ENCODE peak calls at places on chromosomes 7 and 10, in ten cellular contexts. S is heart left ventricle, I is mammary epithelial cell, G is RWPE1, M is left lung, O is IMR-90, R is choroid plexus epithelial cell, J is AG10803, Z is bronchial epithelial cell, X is GM13976. D is an unnamed sample.

GRCh38 chr10:60989400-60989876 is 45.5 kb upstream of the RHOBTB1 start:
- DNase-seq in S (no peak), I (no peak), G (peak), M (no peak), O (no peak), R (no peak), J (no peak), Z (peak), X (peak), D (no peak)

GRCh38 chr7:44881610-44882009 is 3.7 kb downstream of the PURB start:
- DNase-seq in S (no peak), I (peak), G (peak), M (no peak), O (peak), R (peak), J (peak), Z (peak), X (peak), D (no peak)

GRCh38 chr7:95715274-95715673 is 57.1 kb upstream of the DYNC1I1 start:
- DNase-seq in S (no peak), I (no peak), G (no peak), M (no peak), O (no peak), R (no peak), J (no peak), Z (peak), X (peak), D (no peak)

GRCh38 chr10:23099816-23100215 is 4.4 kb downstream of the MSRB2 start:
- DNase-seq in S (no peak), I (peak), G (no peak), M (no peak), O (peak), R (peak), J (no peak), Z (peak), X (no peak), D (no peak)

GRCh38 chr10:68231916-68232315 is at the start of gene ATOH7:
- DNase-seq in S (no peak), I (no peak), G (no peak), M (no peak), O (peak), R (no peak), J (no peak), Z (no peak), X (no peak), D (no peak)

GRCh38 chr10:77456414-77456813 is 181.2 kb downstream of the KCNMA1 start:
- DNase-seq in S (no peak), I (no peak), G (no peak), M (no peak), O (peak), R (no peak), J (no peak), Z (no peak), X (no peak), D (no peak)

GRCh38 chr10:10149899-10150298 is 867.8 kb upstream of the CELF2 start:
- DNase-seq in S (no peak), I (no peak), G (no peak), M (no peak), O (no peak), R (peak), J (no peak), Z (no peak), X (no peak), D (no peak)

GRCh38 chr7:87567052-87567451 is 33.6 kb downstream of the ABCB1 start:
- DNase-seq in S (no peak), I (no peak), G (no peak), M (no peak), O (no peak), R (no peak), J (no peak), Z (peak), X (no peak), D (no peak)

GRCh38 chr10:73815719-73816030 is 4.3 kb upstream of the NDST2 start:
- DNase-seq in S (no peak), I (no peak), G (no peak), M (no peak), O (no peak), R (no peak), J (no peak), Z (no peak), X (no peak), D (no peak)

GRCh38 chr7:107694395-107694794 is 33.8 kb downstream of the SLC26A4 start:
- DNase-seq in S (no peak), I (peak), G (no peak), M (no peak), O (peak), R (peak), J (peak), Z (no peak), X (no peak), D (no peak)

GRCh38 chr7:157408258-157409101 is 71.7 kb downstream of the DNAJB6 start:
- DNase-seq in S (no peak), I (no peak), G (no peak), M (no peak), O (no peak), R (no peak), J (no peak), Z (no peak), X (no peak), D (no peak)

GRCh38 chr7:27179503-27180430 is 5.3 kb downstream of the HOXA11 start:
- DNase-seq in S (peak), I (peak), G (peak), M (peak), O (peak), R (peak), J (peak), Z (no peak), X (peak), D (peak)

GRCh38 chr7:105345003-105345402 is 43.7 kb downstream of the SRPK2 start:
- DNase-seq in S (no peak), I (no peak), G (no peak), M (no peak), O (no peak), R (no peak), J (no peak), Z (no peak), X (no peak), D (no peak)

GRCh38 chr7:91784469-91784868 is 96.0 kb downstream of the MTERF1 start:
- DNase-seq in S (no peak), I (peak), G (peak), M (no peak), O (peak), R (peak), J (peak), Z (peak), X (no peak), D (no peak)

GRCh38 chr7:105530546-105530945 is 1.5 kb upstream of the RINT1 start:
- DNase-seq in S (no peak), I (no peak), G (no peak), M (no peak), O (no peak), R (no peak), J (no peak), Z (no peak), X (no peak), D (no peak)

GRCh38 chr7:155646669-155647068 is 2.2 kb downstream of the RBM33 start:
- DNase-seq in S (no peak), I (no peak), G (no peak), M (no peak), O (no peak), R (no peak), J (no peak), Z (no peak), X (no peak), D (no peak)

GRCh38 chr7:45092100-45092930 is 3.5 kb upstream of the NACAD start:
- DNase-seq in S (no peak), I (peak), G (peak), M (peak), O (peak), R (no peak), J (no peak), Z (peak), X (no peak), D (no peak)

GRCh38 chr10:88386204-88386877 is 196.8 kb downstream of the RNLS start:
- DNase-seq in S (no peak), I (peak), G (peak), M (no peak), O (no peak), R (peak), J (no peak), Z (peak), X (peak), D (no peak)

GRCh38 chr7:45702751-45703150 is 128.6 kb downstream of the ADCY1 start:
- DNase-seq in S (no peak), I (no peak), G (no peak), M (no peak), O (no peak), R (no peak), J (no peak), Z (no peak), X (no peak), D (no peak)

GRCh38 chr10:5293691-5294550 is 70.8 kb upstream of the UCN3 start:
- DNase-seq in S (peak), I (peak), G (peak), M (peak), O (peak), R (peak), J (peak), Z (peak), X (peak), D (peak)

GRCh38 chr7:27160546-27161213 is 4.2 kb upstream of the HOXA7 start:
- DNase-seq in S (peak), I (peak), G (no peak), M (peak), O (peak), R (peak), J (peak), Z (peak), X (peak), D (peak)

DNA sequence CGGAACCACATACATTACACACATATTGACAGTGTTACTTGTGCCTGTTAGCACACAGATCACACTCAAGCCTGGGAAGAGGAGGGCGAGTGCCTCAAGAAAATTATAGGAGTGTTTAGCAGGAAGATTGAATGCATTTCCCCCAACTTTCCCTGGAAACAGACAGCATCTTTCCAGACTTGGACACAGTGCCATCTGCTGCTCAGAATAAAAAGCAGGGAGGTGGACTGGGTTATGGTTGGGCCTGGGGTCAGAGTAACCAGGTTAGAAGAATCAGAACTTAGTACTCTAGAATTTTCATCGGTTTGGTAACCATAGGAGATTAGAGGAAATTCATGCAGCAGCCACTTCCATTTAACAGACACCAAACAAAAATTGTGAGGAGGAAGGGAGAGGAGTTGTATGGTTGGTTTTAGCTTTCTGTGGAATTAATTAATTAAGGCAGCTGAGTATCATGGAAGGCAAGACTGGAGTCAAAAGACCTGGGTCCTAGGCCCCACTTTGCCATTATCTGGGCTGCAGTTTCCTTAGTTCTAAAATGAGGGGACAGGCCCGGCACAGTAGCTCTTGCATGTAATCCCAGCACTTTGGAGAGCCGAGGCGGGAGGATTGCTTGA is 43.4 kb upstream of the OPTN start:
- DNase-seq in S (no peak), I (peak), G (peak), M (no peak), O (peak), R (peak), J (no peak), Z (peak), X (no peak), D (no peak)
- TF ChIP-seq CTCF in S (no peak), I (peak), G (peak), M (peak), O (peak), R (peak), J (peak), Z (peak), X (peak), D (no peak)

GRCh38 chr7:66903360-66904062 is 17.5 kb upstream of the TMEM248 start:
- DNase-seq in S (no peak), I (no peak), G (no peak), M (no peak), O (no peak), R (no peak), J (no peak), Z (no peak), X (no peak), D (no peak)

GRCh38 chr7:66904063-66904593 is 16.9 kb upstream of the TMEM248 start:
- DNase-seq in S (no peak), I (no peak), G (no peak), M (no peak), O (no peak), R (no peak), J (no peak), Z (no peak), X (no peak), D (no peak)

GRCh38 chr7:66899552-66900280 is 21.3 kb upstream of the TMEM248 start:
- DNase-seq in S (no peak), I (no peak), G (no peak), M (no peak), O (no peak), R (no peak), J (no peak), Z (no peak), X (no peak), D (no peak)

GRCh38 chr7:66902844-66903180 is 18.2 kb upstream of the TMEM248 start:
- DNase-seq in S (no peak), I (no peak), G (no peak), M (no peak), O (no peak), R (no peak), J (no peak), Z (no peak), X (no peak), D (no peak)

DNA sequence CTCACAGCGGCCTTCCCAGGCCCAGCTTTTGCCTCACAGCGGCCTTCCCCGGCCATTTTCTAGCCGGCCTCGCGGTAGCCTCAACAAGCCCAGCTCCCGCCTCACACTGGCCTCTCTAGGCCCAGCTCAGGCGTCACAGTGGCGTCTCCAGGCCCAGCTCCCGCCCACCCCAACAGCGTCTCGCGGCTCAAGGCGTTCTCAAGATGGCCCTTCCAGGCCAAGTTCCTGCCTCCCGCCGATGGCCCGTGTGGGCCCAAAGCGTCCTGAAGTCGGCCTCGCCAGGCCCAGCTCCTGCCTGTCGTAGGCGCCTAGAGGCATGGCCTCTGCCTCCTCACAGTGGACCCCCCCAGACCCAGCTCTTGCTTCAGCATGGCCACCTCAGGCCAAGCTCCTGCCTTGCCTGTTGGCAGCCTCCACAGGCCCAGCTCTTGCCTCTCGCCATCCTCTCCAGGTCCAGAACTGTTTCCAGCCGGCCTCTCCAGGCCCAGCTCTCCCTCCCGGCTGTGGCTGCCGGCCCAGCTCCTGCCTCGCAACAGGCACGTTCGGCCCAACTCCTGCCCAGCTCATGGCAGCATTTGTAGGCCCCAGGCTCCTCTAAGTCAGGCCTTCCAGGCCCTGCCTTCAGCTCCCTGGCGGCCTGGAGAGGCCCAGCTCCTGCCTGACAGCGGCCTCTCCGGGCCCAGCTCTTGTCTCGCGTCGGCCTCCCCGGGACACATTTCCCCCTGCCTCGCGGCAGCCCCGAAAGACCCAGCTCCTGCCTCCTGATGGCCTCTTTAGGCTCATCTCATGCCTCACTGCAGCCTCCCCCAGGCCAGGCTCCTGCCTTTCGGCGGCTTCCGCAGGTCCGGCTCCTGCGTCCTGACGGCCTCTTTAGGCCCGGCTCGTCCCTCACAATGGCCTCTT is 18.8 kb upstream of the TMEM248 start:
- DNase-seq in S (no peak), I (no peak), G (no peak), M (no peak), O (no peak), R (no peak), J (no peak), Z (no peak), X (no peak), D (no peak)
- TF ChIP-seq CTCF in S (no peak), I (no peak), G (no peak), M (no peak), O (no peak), R (no peak), J (no peak), Z (no peak), X (no peak), D (no peak)

GRCh38 chr10:75097666-75098285 is 13.7 kb upstream of the SAMD8 start:
- DNase-seq in S (no peak), I (no peak), G (no peak), M (no peak), O (peak), R (peak), J (peak), Z (no peak), X (no peak), D (no peak)
- TF ChIP-seq CTCF in S (no peak), I (peak), G (no peak), M (no peak), O (peak), R (peak), J (peak), Z (peak), X (peak), D (no peak)

GRCh38 chr10:46327685-46328084 is 40.9 kb downstream of the ANTXRL start:
- DNase-seq in S (no peak), I (no peak), G (no peak), M (no peak), O (no peak), R (no peak), J (no peak), Z (no peak), X (no peak), D (no peak)

GRCh38 chr10:46323176-46323575 is 36.4 kb downstream of the ANTXRL start:
- DNase-seq in S (no peak), I (no peak), G (no peak), M (no peak), O (no peak), R (no peak), J (no peak), Z (no peak), X (no peak), D (no peak)

GRCh38 chr10:46326066-46326465 is 39.3 kb downstream of the ANTXRL start:
- DNase-seq in S (no peak), I (no peak), G (peak), M (no peak), O (peak), R (no peak), J (no peak), Z (peak), X (no peak), D (no peak)

GRCh38 chr10:46326971-46327370 is 40.2 kb downstream of the ANTXRL start:
- DNase-seq in S (no peak), I (no peak), G (no peak), M (no peak), O (no peak), R (no peak), J (no peak), Z (no peak), X (no peak), D (no peak)

DNA sequence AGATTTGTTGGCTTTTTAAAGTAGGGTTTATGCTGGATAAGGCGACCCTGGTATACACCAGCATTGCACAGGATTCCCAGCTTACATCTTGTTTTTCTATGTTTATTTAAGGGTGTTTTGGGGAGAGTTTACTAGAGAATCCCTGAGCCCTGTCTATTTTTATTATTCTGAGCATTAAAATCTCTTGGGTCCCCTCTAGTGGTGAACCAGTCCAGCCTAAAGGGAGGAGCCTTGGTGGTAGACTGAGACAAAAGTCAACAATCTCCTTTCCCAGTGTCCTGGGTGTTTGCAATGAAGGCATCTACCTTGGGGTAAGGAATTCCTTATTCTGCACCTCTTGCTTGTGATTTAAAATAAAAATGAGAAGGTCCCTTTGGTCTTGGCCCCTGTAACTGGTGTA is 38.2 kb downstream of the ANTXRL start:
- DNase-seq in S (no peak), I (no peak), G (peak), M (no peak), O (peak), R (peak), J (no peak), Z (peak), X (no peak), D (no peak)
- TF ChIP-seq CTCF in S (peak), I (peak), G (no peak), M (peak), O (peak), R (peak), J (peak), Z (peak), X (peak), D (no peak)

DNA sequence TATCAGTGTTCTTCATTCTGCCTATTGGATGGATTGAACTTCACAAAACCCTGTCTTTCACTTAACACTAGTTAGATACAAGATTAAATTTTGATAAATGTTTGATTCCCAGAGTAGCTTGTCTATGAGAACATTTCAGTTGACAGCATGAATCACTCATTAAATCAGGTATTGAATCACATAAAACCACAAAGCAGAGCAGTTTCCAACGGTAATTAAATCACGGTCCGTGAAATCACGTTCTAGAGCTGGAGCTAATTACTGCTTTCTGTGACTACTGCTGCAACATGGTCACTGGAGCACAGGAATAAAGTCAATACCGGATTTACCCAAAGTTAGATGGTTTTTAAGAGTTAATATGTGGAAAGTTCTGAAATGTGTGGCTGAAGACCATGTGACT is 257.8 kb upstream of the PCDH15 start:
- DNase-seq in S (no peak), I (no peak), G (no peak), M (no peak), O (no peak), R (no peak), J (no peak), Z (no peak), X (no peak), D (no peak)
- TF ChIP-seq CTCF in S (no peak), I (no peak), G (no peak), M (no peak), O (no peak), R (no peak), J (no peak), Z (no peak), X (no peak), D (no peak)

DNA sequence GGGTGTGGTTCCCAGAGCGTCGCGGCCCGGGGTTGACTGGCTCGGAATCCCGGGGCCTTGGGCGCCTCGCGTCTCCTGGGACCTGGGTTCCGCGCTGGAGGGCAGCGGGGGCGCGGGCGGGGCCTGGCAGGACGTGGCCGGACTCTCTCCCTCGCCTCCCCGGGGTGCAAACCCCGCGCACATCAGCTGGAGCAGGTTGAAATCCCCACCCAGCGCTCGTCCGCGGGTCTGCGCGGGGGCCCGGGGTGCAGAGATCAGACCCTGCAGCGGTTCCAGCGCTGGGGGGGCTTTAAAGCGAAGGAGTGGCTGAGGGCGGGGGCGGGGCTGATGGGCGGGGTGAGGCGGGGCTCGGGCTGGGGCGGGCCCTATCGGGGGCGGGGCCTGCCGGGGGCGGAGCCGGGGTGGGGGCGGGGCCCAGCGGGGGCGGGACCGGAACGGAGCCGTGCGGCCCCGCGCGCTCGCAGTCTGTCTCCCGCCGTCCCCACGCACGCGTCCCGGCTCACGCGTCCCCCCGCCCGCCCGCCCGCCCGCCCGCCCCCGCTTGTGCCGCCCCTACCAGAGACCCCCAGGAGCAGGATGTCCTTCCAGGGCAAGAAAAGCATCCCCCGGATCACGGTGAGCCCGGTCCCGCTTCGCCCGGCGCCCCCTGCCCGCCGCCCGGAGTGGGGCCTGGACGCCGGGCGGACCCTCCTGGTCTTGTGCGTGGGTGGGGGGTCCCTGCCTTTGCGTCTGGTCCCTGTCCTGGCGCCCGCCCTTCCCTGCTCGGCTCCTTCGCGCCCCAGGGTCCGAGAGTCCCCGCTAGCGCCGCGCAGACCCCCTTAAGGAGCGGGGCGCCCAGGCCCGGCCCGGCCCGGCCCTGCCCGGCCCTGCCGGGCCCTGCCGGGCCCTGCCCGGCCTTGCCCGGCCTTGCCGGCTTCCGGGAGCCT is at the start of gene DPYSL4:
- DNase-seq in S (no peak), I (no peak), G (peak), M (no peak), O (no peak), R (no peak), J (peak), Z (no peak), X (peak), D (no peak)
- TF ChIP-seq CTCF in S (no peak), I (no peak), G (no peak), M (no peak), O (no peak), R (no peak), J (no peak), Z (no peak), X (no peak), D (no peak)

D was measured in omental fat pad.